ENCODE peak calls at places on chromosomes 6 and 20, in six cellular contexts. One of them, this sample, is unnamed.

GRCh38 chr20:13507646-13508045 is 131.1 kb downstream of the TASP1 start:
- DNase-seq in tibial artery: no peak
- DNase-seq in PC-9: no peak
- DNase-seq in psoas muscle: no peak
- DNase-seq in Panc1: no peak
- DNase-seq in upper lobe of right lung: no peak
- DNase-seq in this sample: no peak

GRCh38 chr6:14732845-14733757 is 512.8 kb upstream of the JARID2 start:
- DNase-seq in tibial artery: no peak
- DNase-seq in PC-9: peak; percentile 70
- DNase-seq in psoas muscle: no peak
- DNase-seq in Panc1: no peak
- DNase-seq in upper lobe of right lung: no peak
- DNase-seq in this sample: peak; percentile 82

GRCh38 chr6:82878812-82879211 is 186.8 kb downstream of the UBE3D start:
- DNase-seq in tibial artery: no peak
- DNase-seq in PC-9: no peak
- DNase-seq in psoas muscle: no peak
- DNase-seq in Panc1: no peak
- DNase-seq in upper lobe of right lung: no peak
- DNase-seq in this sample: no peak

GRCh38 chr6:155335265-155335664 is 21.0 kb upstream of the TFB1M start:
- DNase-seq in tibial artery: no peak
- DNase-seq in PC-9: no peak
- DNase-seq in psoas muscle: no peak
- DNase-seq in Panc1: no peak
- DNase-seq in upper lobe of right lung: no peak
- DNase-seq in this sample: no peak

GRCh38 chr6:157460182-157460999 is 79.4 kb downstream of the ZDHHC14 start:
- DNase-seq in tibial artery: no peak
- DNase-seq in PC-9: no peak
- DNase-seq in psoas muscle: no peak
- DNase-seq in Panc1: no peak
- DNase-seq in upper lobe of right lung: no peak
- DNase-seq in this sample: no peak

GRCh38 chr6:64990652-64991304 is 716.2 kb downstream of the EYS start:
- DNase-seq in tibial artery: no peak
- DNase-seq in PC-9: no peak
- DNase-seq in psoas muscle: no peak
- DNase-seq in Panc1: no peak
- DNase-seq in upper lobe of right lung: no peak
- DNase-seq in this sample: no peak

GRCh38 chr6:131844243-131844841 is 36.5 kb downstream of the ENPP1 start:
- DNase-seq in tibial artery: no peak
- DNase-seq in PC-9: no peak
- DNase-seq in psoas muscle: no peak
- DNase-seq in Panc1: peak; percentile 39
- DNase-seq in upper lobe of right lung: no peak
- DNase-seq in this sample: no peak

GRCh38 chr6:55836945-55837344 is 38.4 kb downstream of the BMP5 start:
- DNase-seq in tibial artery: no peak
- DNase-seq in PC-9: no peak
- DNase-seq in psoas muscle: no peak
- DNase-seq in Panc1: no peak
- DNase-seq in upper lobe of right lung: no peak
- DNase-seq in this sample: no peak

GRCh38 chr6:154805288-154805911 is 72.2 kb downstream of the SCAF8 start:
- DNase-seq in tibial artery: no peak
- DNase-seq in PC-9: no peak
- DNase-seq in psoas muscle: no peak
- DNase-seq in Panc1: no peak
- DNase-seq in upper lobe of right lung: no peak
- DNase-seq in this sample: no peak

GRCh38 chr20:20010639-20011500 is 6.3 kb upstream of the NAA20 start:
- DNase-seq in tibial artery: no peak
- DNase-seq in PC-9: no peak
- DNase-seq in psoas muscle: no peak
- DNase-seq in Panc1: no peak
- DNase-seq in upper lobe of right lung: no peak
- DNase-seq in this sample: no peak

GRCh38 chr6:3592371-3592941 is 135.6 kb upstream of the SLC22A23 start:
- DNase-seq in tibial artery: no peak
- DNase-seq in PC-9: peak; percentile 38
- DNase-seq in psoas muscle: no peak
- DNase-seq in Panc1: peak; percentile 73
- DNase-seq in upper lobe of right lung: no peak
- DNase-seq in this sample: peak; percentile 81

GRCh38 chr6:157222201-157222981 is 100.9 kb downstream of the TMEM242 start:
- DNase-seq in tibial artery: no peak
- DNase-seq in PC-9: no peak
- DNase-seq in psoas muscle: no peak
- DNase-seq in Panc1: no peak
- DNase-seq in upper lobe of right lung: peak; percentile 58
- DNase-seq in this sample: no peak

GRCh38 chr20:49685809-49686208 is 27.9 kb downstream of the B4GALT5 start:
- DNase-seq in tibial artery: no peak
- DNase-seq in PC-9: no peak
- DNase-seq in psoas muscle: no peak
- DNase-seq in Panc1: no peak
- DNase-seq in upper lobe of right lung: no peak
- DNase-seq in this sample: no peak

GRCh38 chr6:127539292-127539691 is 20.2 kb upstream of the MTCL3 start:
- DNase-seq in tibial artery: no peak
- DNase-seq in PC-9: no peak
- DNase-seq in psoas muscle: no peak
- DNase-seq in Panc1: no peak
- DNase-seq in upper lobe of right lung: no peak
- DNase-seq in this sample: no peak

GRCh38 chr6:122726649-122727048 is 52.9 kb upstream of the FABP7 start:
- DNase-seq in tibial artery: no peak
- DNase-seq in PC-9: peak; percentile 8
- DNase-seq in psoas muscle: no peak
- DNase-seq in Panc1: no peak
- DNase-seq in upper lobe of right lung: no peak
- DNase-seq in this sample: no peak

GRCh38 chr6:35181933-35182612 is 31.7 kb upstream of the SCUBE3 start:
- DNase-seq in tibial artery: peak; percentile 79
- DNase-seq in PC-9: peak; percentile 58
- DNase-seq in psoas muscle: peak; percentile 76
- DNase-seq in Panc1: no peak
- DNase-seq in upper lobe of right lung: peak; percentile 76
- DNase-seq in this sample: no peak

GRCh38 chr6:156423075-156423474 is 354.1 kb upstream of the ARID1B start:
- DNase-seq in tibial artery: no peak
- DNase-seq in PC-9: no peak
- DNase-seq in psoas muscle: no peak
- DNase-seq in Panc1: no peak
- DNase-seq in upper lobe of right lung: no peak
- DNase-seq in this sample: no peak

GRCh38 chr6:140850438-140850837 is 1282.3 kb upstream of the GJE1 start:
- DNase-seq in tibial artery: no peak
- DNase-seq in PC-9: no peak
- DNase-seq in psoas muscle: no peak
- DNase-seq in Panc1: no peak
- DNase-seq in upper lobe of right lung: no peak
- DNase-seq in this sample: no peak

GRCh38 chr20:63790572-63791168 is 40.4 kb downstream of the ZBTB46 start:
- DNase-seq in tibial artery: no peak
- DNase-seq in PC-9: no peak
- DNase-seq in psoas muscle: no peak
- DNase-seq in Panc1: no peak
- DNase-seq in upper lobe of right lung: no peak
- DNase-seq in this sample: no peak

GRCh38 chr6:6178795-6179194 is 141.7 kb downstream of the F13A1 start:
- DNase-seq in tibial artery: no peak
- DNase-seq in PC-9: no peak
- DNase-seq in psoas muscle: no peak
- DNase-seq in Panc1: no peak
- DNase-seq in upper lobe of right lung: no peak
- DNase-seq in this sample: no peak

GRCh38 chr6:21636876-21637275 is 43.3 kb downstream of the SOX4 start:
- DNase-seq in tibial artery: no peak
- DNase-seq in PC-9: no peak
- DNase-seq in psoas muscle: no peak
- DNase-seq in Panc1: no peak
- DNase-seq in upper lobe of right lung: no peak
- DNase-seq in this sample: no peak

GRCh38 chr20:51797357-51798025 is 4.8 kb downstream of the SALL4 start:
- DNase-seq in tibial artery: no peak
- DNase-seq in PC-9: no peak
- DNase-seq in psoas muscle: no peak
- DNase-seq in Panc1: no peak
- DNase-seq in upper lobe of right lung: no peak
- DNase-seq in this sample: no peak

GRCh38 chr6:31414771-31415270 is 11.4 kb downstream of the MICA start:
- DNase-seq in tibial artery: no peak
- DNase-seq in PC-9: no peak
- DNase-seq in psoas muscle: no peak
- DNase-seq in Panc1: no peak
- DNase-seq in upper lobe of right lung: no peak
- DNase-seq in this sample: no peak

GRCh38 chr6:2073476-2073875 is 171.9 kb downstream of the GMDS start:
- DNase-seq in tibial artery: no peak
- DNase-seq in PC-9: no peak
- DNase-seq in psoas muscle: no peak
- DNase-seq in Panc1: no peak
- DNase-seq in upper lobe of right lung: no peak
- DNase-seq in this sample: no peak

GRCh38 chr20:25685276-25686080 is 11.2 kb downstream of the ZNF337 start:
- DNase-seq in tibial artery: no peak
- DNase-seq in PC-9: no peak
- DNase-seq in psoas muscle: no peak
- DNase-seq in Panc1: no peak
- DNase-seq in upper lobe of right lung: no peak
- DNase-seq in this sample: no peak

GRCh38 chr20:25686081-25687077 is 10.3 kb downstream of the ZNF337 start:
- DNase-seq in tibial artery: no peak
- DNase-seq in PC-9: no peak
- DNase-seq in psoas muscle: peak; percentile 63
- DNase-seq in Panc1: no peak
- DNase-seq in upper lobe of right lung: no peak
- DNase-seq in this sample: no peak

GRCh38 chr20:25683050-25683449 is 13.6 kb downstream of the ZNF337 start:
- DNase-seq in tibial artery: no peak
- DNase-seq in PC-9: no peak
- DNase-seq in psoas muscle: no peak
- DNase-seq in Panc1: no peak
- DNase-seq in upper lobe of right lung: no peak
- DNase-seq in this sample: no peak
- H3K27ac ChIP-seq in tibial artery: no peak overlapping the region
- H3K27ac ChIP-seq in PC-9: no peak overlapping the region
- H3K27ac ChIP-seq in psoas muscle: no peak overlapping the region
- H3K27ac ChIP-seq in Panc1: no peak overlapping the region
- H3K27ac ChIP-seq in upper lobe of right lung: no peak overlapping the region
- H3K27ac ChIP-seq in this sample: no peak overlapping the region

DNA sequence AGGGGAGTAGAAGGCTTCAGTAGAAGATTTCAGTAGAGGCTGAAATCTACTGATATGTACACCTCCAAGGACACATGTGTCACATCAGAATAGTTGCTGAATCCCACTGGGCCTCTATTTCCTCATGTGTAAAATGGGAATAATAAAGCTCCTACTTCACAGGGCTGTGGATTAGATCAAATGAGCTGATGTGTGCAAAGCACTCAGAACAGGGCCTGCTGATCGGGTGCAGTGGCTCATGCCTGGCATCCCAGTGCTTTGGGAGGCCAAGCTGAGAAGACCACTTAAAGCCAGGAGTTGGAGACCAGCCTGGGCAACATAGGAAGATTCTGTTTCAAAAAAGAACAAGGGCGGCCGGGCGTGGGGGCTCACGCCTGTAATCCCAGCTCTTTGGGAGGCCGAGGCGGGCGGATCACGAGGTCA is 8.1 kb upstream of the AP5S1 start:
- DNase-seq in tibial artery: no peak
- DNase-seq in PC-9: no peak
- DNase-seq in psoas muscle: no peak
- DNase-seq in Panc1: no peak
- DNase-seq in upper lobe of right lung: no peak
- DNase-seq in this sample: no peak
- H3K4me1 ChIP-seq in tibial artery: peaks cover 51% of the 10 kb centered on the region
- H3K4me1 ChIP-seq in PC-9: peaks cover 48% of the 10 kb centered on the region
- H3K4me1 ChIP-seq in psoas muscle: peaks cover 39% of the 10 kb centered on the region
- H3K4me1 ChIP-seq in Panc1: peaks cover 51% of the 10 kb centered on the region
- H3K4me1 ChIP-seq in upper lobe of right lung: peaks cover 47% of the 10 kb centered on the region
- H3K4me1 ChIP-seq in this sample: peaks cover 31% of the 10 kb centered on the region

DNA sequence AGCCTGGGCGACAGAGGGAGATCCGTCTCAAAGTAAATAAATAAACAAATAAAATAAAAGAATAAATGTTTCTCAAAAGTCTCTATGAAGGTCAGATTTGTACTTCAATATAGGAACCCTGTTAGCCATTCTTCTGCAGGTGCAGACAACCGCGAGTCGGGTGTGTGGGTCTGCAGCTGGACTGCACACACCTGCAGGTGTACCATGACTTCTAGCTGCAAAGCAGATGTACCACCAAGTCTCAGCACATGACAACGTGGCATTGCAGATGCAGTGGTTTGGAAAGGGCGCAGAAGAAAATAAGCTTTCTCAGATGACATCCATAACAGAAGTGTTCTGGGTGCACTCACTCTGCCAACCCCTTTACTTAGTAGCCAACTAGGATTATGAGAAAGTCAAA is 239.7 kb downstream of the ATXN1 start:
- DNase-seq in tibial artery: no peak
- DNase-seq in PC-9: no peak
- DNase-seq in psoas muscle: no peak
- DNase-seq in Panc1: no peak
- DNase-seq in upper lobe of right lung: no peak
- DNase-seq in this sample: no peak
- TF ChIP-seq CTCF in tibial artery: no peak
- TF ChIP-seq CTCF in PC-9: no peak
- TF ChIP-seq CTCF in psoas muscle: no peak
- TF ChIP-seq CTCF in Panc1: no peak
- TF ChIP-seq CTCF in upper lobe of right lung: no peak
- TF ChIP-seq CTCF in this sample: no peak

GRCh38 chr6:158764188-158764849 is 54.8 kb downstream of the EZR start:
- DNase-seq in tibial artery: no peak
- DNase-seq in PC-9: no peak
- DNase-seq in psoas muscle: no peak
- DNase-seq in Panc1: no peak
- DNase-seq in upper lobe of right lung: no peak
- DNase-seq in this sample: no peak
- H3K27ac ChIP-seq in tibial artery: no peak overlapping the region
- H3K27ac ChIP-seq in PC-9: peak overlapping the region; percentile 86
- H3K27ac ChIP-seq in psoas muscle: no peak overlapping the region
- H3K27ac ChIP-seq in Panc1: no peak overlapping the region
- H3K27ac ChIP-seq in upper lobe of right lung: no peak overlapping the region
- H3K27ac ChIP-seq in this sample: no peak overlapping the region

DNA sequence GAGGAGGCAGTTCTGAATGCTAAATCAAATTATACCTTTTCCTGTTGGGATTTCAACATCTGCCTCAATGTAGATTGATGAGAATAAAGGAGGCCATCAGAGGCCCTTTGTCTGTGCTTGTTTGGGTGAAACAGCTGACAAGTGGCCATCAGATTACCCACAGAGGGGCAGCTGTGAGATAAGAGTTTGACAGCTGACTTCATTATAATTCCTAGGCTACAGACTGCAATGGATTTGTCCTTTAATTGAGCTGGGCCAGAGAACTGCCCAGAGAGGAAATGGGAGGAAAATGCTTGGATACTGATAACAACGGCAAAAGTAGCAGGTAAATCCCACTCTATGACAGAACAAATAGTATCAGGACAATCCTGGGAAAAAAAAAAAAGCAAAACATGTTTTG is 649.4 kb downstream of the HDGFL1 start:
- DNase-seq in tibial artery: no peak
- DNase-seq in PC-9: no peak
- DNase-seq in psoas muscle: no peak
- DNase-seq in Panc1: no peak
- DNase-seq in upper lobe of right lung: no peak
- DNase-seq in this sample: no peak
- H3K4me1 ChIP-seq in tibial artery: no peaks in the 10 kb centered on the region
- H3K4me1 ChIP-seq in PC-9: no peaks in the 10 kb centered on the region
- H3K4me1 ChIP-seq in psoas muscle: no peaks in the 10 kb centered on the region
- H3K4me1 ChIP-seq in Panc1: no peaks in the 10 kb centered on the region
- H3K4me1 ChIP-seq in upper lobe of right lung: no peaks in the 10 kb centered on the region
- H3K4me1 ChIP-seq in this sample: no peaks in the 10 kb centered on the region

This sample was measured in RWPE2.